ENCODE peak calls at places on chromosomes 16 and 17, in four cellular contexts. One of them, this sample, is unnamed.

GRCh38 chr17:69331746-69332145 is 4.8 kb upstream of the ABCA5 start:
- DNase-seq in IMR-90: no peak
- DNase-seq in H1: no peak
- DNase-seq in mesendoderm: no peak
- DNase-seq in this sample: no peak

GRCh38 chr16:62077998-62078397 is 41.8 kb upstream of the CDH8 start:
- DNase-seq in H1: peak
- DNase-seq in mesendoderm: peak
- DNase-seq in IMR-90: no peak
- DNase-seq in this sample: peak

GRCh38 chr17:8068736-8069586 is 18.6 kb downstream of the ALOX12B start:
- DNase-seq in H1: no peak
- DNase-seq in IMR-90: no peak
- DNase-seq in mesendoderm: no peak
- DNase-seq in this sample: no peak

GRCh38 chr17:43018932-43019331 is 3.3 kb downstream of the VAT1 start:
- DNase-seq in mesendoderm: no peak
- DNase-seq in IMR-90: peak
- DNase-seq in H1: no peak
- DNase-seq in this sample: no peak

GRCh38 chr16:19745286-19746018 is 27.4 kb downstream of the IQCK start:
- DNase-seq in mesendoderm: no peak
- DNase-seq in H1: no peak
- DNase-seq in IMR-90: peak
- DNase-seq in this sample: no peak

GRCh38 chr17:57645950-57646686 is 99.0 kb downstream of the CCDC182 start:
- DNase-seq in IMR-90: peak
- DNase-seq in mesendoderm: no peak
- DNase-seq in H1: no peak
- DNase-seq in this sample: no peak

GRCh38 chr16:72043539-72043938 is 10.8 kb upstream of the HP start:
- DNase-seq in H1: no peak
- DNase-seq in mesendoderm: no peak
- DNase-seq in IMR-90: no peak
- DNase-seq in this sample: no peak

GRCh38 chr16:50284131-50284911 is 18.0 kb downstream of the ADCY7 start:
- DNase-seq in mesendoderm: no peak
- DNase-seq in H1: no peak
- DNase-seq in IMR-90: no peak
- DNase-seq in this sample: no peak

GRCh38 chr17:32610027-32610650 is 123.3 kb downstream of the CDK5R1 start:
- DNase-seq in IMR-90: no peak
- DNase-seq in H1: no peak
- DNase-seq in mesendoderm: peak
- DNase-seq in this sample: peak

GRCh38 chr17:82302991-82303943 is 14.1 kb downstream of the CD7 start:
- DNase-seq in mesendoderm: no peak
- DNase-seq in IMR-90: no peak
- DNase-seq in H1: peak
- DNase-seq in this sample: no peak

GRCh38 chr17:17391575-17392370 is 85.0 kb upstream of the MED9 start:
- DNase-seq in H1: no peak
- DNase-seq in mesendoderm: no peak
- DNase-seq in IMR-90: no peak
- DNase-seq in this sample: no peak

GRCh38 chr16:10876799-10877341 is at the start of gene CIITA:
- DNase-seq in mesendoderm: no peak
- DNase-seq in IMR-90: peak
- DNase-seq in H1: no peak
- DNase-seq in this sample: peak

GRCh38 chr16:2299915-2300192 is 31.9 kb upstream of the RNPS1 start:
- DNase-seq in IMR-90: no peak
- DNase-seq in H1: no peak
- DNase-seq in mesendoderm: no peak
- DNase-seq in this sample: no peak
- H4K5ac ChIP-seq in IMR-90: no peak
- H4K5ac ChIP-seq in H1: no peak
- H4K5ac ChIP-seq in mesendoderm: no peak
- H4K5ac ChIP-seq in this sample: no peak

DNA sequence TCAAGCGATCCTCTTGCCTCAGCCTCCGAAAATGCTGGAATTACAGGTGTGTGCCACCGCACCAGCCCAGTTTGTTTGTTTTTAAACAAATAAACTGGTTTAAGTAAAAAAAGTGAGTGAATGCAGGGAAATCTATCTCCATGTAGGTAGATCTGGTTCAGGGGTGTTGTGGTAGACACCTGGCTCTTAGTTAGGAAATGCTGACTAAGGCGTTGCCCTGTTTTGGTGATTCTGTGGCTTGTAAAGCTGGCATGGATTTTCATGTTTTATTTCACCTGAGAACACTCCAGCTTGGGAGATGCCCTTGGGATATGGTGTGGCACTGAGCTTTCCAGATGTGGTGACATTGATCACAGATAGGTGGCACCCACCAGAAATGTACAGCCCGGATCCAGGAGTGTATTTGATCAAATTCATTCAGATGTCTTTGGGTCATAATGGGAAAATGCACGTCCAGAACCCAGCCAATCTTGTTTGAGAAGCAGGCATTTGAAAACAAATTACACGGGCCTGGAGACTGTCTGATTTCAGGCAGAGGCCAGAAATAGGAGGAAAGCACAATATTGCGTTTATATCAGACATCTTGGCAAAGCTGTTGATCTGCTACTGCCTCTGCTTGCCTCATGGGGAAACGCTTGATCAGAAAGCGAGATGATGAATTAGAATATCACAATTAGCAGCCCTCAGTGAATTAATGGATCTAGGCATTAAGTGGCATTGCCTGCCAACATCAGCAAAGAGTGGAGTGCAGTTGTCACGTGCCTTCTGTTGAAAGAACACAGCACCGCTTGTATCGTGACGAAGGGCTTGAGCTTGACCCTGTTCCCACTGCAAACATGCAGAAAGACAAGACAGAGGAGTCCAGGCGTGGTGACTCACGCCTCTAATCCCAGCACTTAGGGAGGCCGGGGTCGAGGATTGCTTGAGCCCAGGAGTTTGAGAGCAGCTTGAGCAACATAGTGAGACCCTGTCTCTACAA is 7.3 kb upstream of the IL34 start:
- DNase-seq in IMR-90: peak
- DNase-seq in H1: no peak
- DNase-seq in mesendoderm: peak
- DNase-seq in this sample: no peak
- H4K5ac ChIP-seq in IMR-90: peak
- H4K5ac ChIP-seq in H1: no peak
- H4K5ac ChIP-seq in mesendoderm: no peak
- H4K5ac ChIP-seq in this sample: no peak

DNA sequence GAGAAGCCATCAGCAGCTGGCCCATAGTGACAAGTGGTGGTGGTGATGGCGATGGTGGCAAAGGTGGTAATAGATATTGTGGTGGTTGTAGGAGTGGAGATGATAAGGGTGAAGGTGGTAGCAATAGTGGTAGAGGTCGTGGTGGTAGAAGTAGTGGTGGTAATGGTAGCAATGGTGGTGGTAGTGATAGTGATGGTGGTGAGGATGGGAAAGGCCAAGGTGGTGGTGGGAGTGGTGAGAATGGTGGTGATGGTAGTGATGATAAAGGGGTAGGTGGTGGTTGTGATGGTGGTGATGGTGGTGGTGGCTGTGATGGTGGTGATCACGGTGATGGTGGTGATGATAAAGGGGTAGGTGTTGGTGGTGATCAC is 13.1 kb downstream of the CDH5 start:
- DNase-seq in H1: no peak
- DNase-seq in mesendoderm: no peak
- DNase-seq in IMR-90: no peak
- DNase-seq in this sample: no peak
- H4K5ac ChIP-seq in H1: no peak
- H4K5ac ChIP-seq in mesendoderm: no peak
- H4K5ac ChIP-seq in IMR-90: no peak
- H4K5ac ChIP-seq in this sample: no peak

DNA sequence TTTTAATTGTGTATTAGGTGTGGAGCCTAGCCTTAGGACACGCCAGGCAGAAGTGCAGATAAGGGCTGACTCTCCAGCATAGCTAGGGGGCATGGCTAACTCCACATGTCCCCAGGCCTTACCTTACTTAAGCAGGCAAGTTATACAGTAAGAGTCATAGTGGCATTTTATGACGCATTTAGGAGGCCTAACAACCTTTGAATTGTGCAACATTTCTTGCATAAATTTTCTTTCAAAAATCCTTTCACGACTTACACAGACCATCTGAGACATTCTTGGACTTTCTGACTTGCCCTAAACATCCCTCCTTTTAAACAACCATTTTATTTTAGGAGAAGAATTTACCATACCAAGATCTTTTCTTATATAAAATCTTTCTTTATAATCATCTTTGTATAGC is 187.2 kb downstream of the SPECC1 start:
- DNase-seq in H1: no peak
- DNase-seq in mesendoderm: no peak
- DNase-seq in IMR-90: no peak
- DNase-seq in this sample: no peak
- H4K5ac ChIP-seq in H1: no peak
- H4K5ac ChIP-seq in mesendoderm: no peak
- H4K5ac ChIP-seq in IMR-90: no peak
- H4K5ac ChIP-seq in this sample: no peak

DNA sequence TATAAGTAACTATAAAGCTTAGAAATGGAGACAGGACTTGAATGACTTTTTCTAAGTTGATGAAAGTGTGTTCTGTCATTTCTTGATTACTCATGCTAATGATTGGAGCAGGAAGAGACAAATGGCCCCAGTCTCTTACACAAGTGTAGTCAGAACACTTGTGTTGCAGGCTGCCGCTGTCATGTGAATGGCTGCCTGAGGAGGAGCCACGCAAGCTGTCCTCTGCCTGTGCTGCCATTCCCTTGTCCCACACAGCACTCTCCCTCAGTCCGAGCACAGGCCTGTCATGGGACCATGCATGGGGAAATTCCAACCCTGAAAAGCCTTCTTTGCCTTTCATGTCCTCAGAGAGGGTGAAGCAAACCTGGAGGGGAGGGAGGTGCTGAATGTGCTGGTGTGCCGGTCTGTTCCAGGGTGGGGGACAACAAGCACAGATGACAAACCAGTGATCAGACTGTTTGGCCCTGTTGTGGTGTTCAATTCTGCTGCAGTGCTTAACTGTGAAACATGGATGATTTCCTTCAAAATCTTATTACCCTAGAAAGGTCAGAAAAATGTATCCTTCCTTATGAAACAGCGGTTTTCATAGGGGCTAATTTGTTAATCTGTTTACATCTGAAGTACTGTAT is 109.4 kb downstream of the MRTFB start:
- DNase-seq in H1: no peak
- DNase-seq in IMR-90: no peak
- DNase-seq in mesendoderm: peak
- DNase-seq in this sample: peak
- H4K5ac ChIP-seq in H1: no peak
- H4K5ac ChIP-seq in IMR-90: no peak
- H4K5ac ChIP-seq in mesendoderm: no peak
- H4K5ac ChIP-seq in this sample: no peak

GRCh38 chr17:1735418-1735817 is 7.3 kb upstream of the SERPINF2 start:
- DNase-seq in H1: no peak
- DNase-seq in mesendoderm: no peak
- DNase-seq in IMR-90: no peak
- DNase-seq in this sample: no peak
- H4K5ac ChIP-seq in H1: no peak
- H4K5ac ChIP-seq in mesendoderm: no peak
- H4K5ac ChIP-seq in IMR-90: no peak
- H4K5ac ChIP-seq in this sample: no peak

DNA sequence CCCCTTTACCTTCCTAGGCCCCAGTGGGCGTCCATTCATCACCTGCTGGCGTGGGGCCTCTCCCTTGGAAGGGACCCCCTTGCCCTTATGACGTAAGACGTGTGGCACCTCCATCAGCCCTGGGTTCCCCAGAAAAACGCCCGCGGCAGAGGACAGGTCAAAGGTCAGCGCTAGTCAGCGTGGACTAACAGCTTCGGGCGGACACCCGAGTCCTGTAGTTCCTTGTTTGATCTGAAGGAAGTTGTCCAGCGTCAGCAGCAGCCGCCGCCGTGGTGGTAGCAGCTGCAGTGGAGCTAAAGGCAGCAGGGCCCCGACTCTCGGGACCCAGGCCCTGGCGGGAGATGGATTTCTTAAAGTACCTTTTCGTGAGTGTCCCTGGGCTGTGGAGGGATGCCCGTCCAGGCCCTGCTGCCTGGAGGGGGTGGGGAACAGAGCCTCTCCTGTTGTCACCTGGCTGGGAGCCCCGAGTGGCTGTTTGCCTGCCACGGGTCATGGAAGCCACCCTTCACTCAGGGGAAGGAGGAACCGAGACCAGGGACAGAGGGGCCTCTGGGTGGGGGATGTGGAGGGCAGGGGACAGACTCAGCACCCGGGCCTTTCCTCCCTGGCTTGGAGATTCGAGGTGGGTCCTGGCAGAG is 123.6 kb downstream of the OR1D5 start:
- DNase-seq in mesendoderm: no peak
- DNase-seq in H1: no peak
- DNase-seq in IMR-90: no peak
- DNase-seq in this sample: peak
- H4K5ac ChIP-seq in mesendoderm: no peak
- H4K5ac ChIP-seq in H1: no peak
- H4K5ac ChIP-seq in IMR-90: no peak
- H4K5ac ChIP-seq in this sample: no peak